ENCODE peak calls at places on chromosomes 13 and 19, in ten cellular contexts. C is AG10803; P is CD4-positive, CD25-positive, alpha-beta regulatory T cell; G is breast epithelium; E is effector memory CD4-positive, alpha-beta T cell; L is GM23338; M is mucosa of descending colon; T is adrenal gland; A is psoas muscle; Z is A549. B is an unnamed sample.

GRCh38 chr13:75341025-75341424 is 140.9 kb downstream of the TBC1D4 start:
- DNase-seq in E (no peak), Z (no peak), L (no peak), M (no peak), G (no peak), P (no peak), C (no peak), A (no peak), T (no peak), B (no peak)

GRCh38 chr13:89454736-89455135 is 1783.6 kb downstream of the SLITRK5 start:
- DNase-seq in A (no peak), L (no peak), M (no peak), G (no peak), C (no peak), P (no peak), T (no peak), E (no peak), Z (no peak), B (no peak)

GRCh38 chr13:26590951-26591350 is 33.5 kb downstream of the WASF3 start:
- DNase-seq in C (no peak), L (peak), P (no peak), A (no peak), G (no peak), Z (no peak), E (no peak), M (no peak), T (no peak), B (no peak)

GRCh38 chr13:50991624-50992610 is 82.3 kb downstream of the RNASEH2B start:
- DNase-seq in L (no peak), P (no peak), C (no peak), M (no peak), T (no peak), A (no peak), E (no peak), Z (no peak), G (no peak), B (no peak)

GRCh38 chr13:42266464-42266863 is 5.5 kb upstream of the AKAP11 start:
- DNase-seq in T (no peak), E (no peak), C (peak), Z (no peak), P (no peak), M (no peak), L (peak), G (no peak), A (no peak), B (no peak)

GRCh38 chr19:40217027-40217810 is 965 bp downstream of the TTC9B start:
- DNase-seq in M (peak), C (no peak), Z (peak), G (no peak), L (peak), A (peak), P (no peak), T (no peak), E (no peak), B (no peak)

GRCh38 chr13:36975172-36975571 is 24.0 kb downstream of the ALG5 start:
- DNase-seq in E (no peak), P (no peak), Z (no peak), C (no peak), A (no peak), G (no peak), L (peak), M (no peak), T (no peak), B (no peak)

GRCh38 chr13:41457589-41458186 is 338 bp downstream of the RGCC start:
- DNase-seq in L (peak), M (peak), A (peak), G (no peak), C (no peak), Z (no peak), T (no peak), E (no peak), P (no peak), B (no peak)

GRCh38 chr13:35768126-35768525 is 291.6 kb upstream of the MAB21L1 start:
- DNase-seq in C (no peak), G (no peak), T (no peak), Z (no peak), E (no peak), M (no peak), L (no peak), P (no peak), A (no peak), B (no peak)

GRCh38 chr13:29535663-29536655 is 59.5 kb downstream of the SLC7A1 start:
- DNase-seq in T (no peak), P (no peak), M (no peak), L (no peak), G (no peak), C (no peak), E (no peak), A (no peak), Z (no peak), B (peak)

GRCh38 chr19:804419-805160 is 7.3 kb downstream of the PTBP1 start:
- DNase-seq in C (no peak), M (no peak), E (no peak), A (peak), G (no peak), Z (no peak), L (no peak), P (no peak), T (no peak), B (no peak)

GRCh38 chr19:1251233-1251502 is 2.8 kb downstream of the MIDN start:
- DNase-seq in G (no peak), E (no peak), L (no peak), M (no peak), P (no peak), Z (no peak), C (peak), A (no peak), T (no peak), B (no peak)

GRCh38 chr13:40568672-40569350 is 97.6 kb downstream of the FOXO1 start:
- DNase-seq in E (no peak), T (no peak), C (no peak), A (no peak), P (no peak), G (no peak), Z (no peak), M (no peak), L (no peak), B (no peak)

GRCh38 chr19:32642771-32643170 is 32.2 kb downstream of the ANKRD27 start:
- DNase-seq in G (no peak), L (no peak), E (peak), Z (no peak), M (no peak), T (no peak), C (no peak), A (no peak), P (peak), B (no peak)

GRCh38 chr13:102317593-102317992 is 84.3 kb downstream of the FGF14 start:
- DNase-seq in Z (no peak), C (no peak), A (peak), T (peak), E (no peak), M (peak), L (no peak), P (no peak), G (no peak), B (peak)

GRCh38 chr19:40305403-40305802 is 20.3 kb upstream of the AKT2 start:
- DNase-seq in Z (peak), G (peak), A (peak), L (peak), M (no peak), E (peak), T (peak), C (peak), P (peak), B (peak)

GRCh38 chr19:45863840-45864628 is at the start of gene FOXA3:
- DNase-seq in C (no peak), T (no peak), P (peak), E (peak), Z (peak), M (peak), A (peak), G (no peak), L (peak), B (no peak)

GRCh38 chr19:42386974-42387707 is 3.0 kb downstream of the CNFN start:
- DNase-seq in M (peak), C (peak), P (peak), A (peak), Z (peak), T (peak), L (peak), G (peak), E (peak), B (peak)

GRCh38 chr13:91988331-91988730 is 589.9 kb downstream of the GPC5 start:
- DNase-seq in M (no peak), C (no peak), L (no peak), E (no peak), G (no peak), P (no peak), T (no peak), A (no peak), Z (no peak), B (no peak)

DNA sequence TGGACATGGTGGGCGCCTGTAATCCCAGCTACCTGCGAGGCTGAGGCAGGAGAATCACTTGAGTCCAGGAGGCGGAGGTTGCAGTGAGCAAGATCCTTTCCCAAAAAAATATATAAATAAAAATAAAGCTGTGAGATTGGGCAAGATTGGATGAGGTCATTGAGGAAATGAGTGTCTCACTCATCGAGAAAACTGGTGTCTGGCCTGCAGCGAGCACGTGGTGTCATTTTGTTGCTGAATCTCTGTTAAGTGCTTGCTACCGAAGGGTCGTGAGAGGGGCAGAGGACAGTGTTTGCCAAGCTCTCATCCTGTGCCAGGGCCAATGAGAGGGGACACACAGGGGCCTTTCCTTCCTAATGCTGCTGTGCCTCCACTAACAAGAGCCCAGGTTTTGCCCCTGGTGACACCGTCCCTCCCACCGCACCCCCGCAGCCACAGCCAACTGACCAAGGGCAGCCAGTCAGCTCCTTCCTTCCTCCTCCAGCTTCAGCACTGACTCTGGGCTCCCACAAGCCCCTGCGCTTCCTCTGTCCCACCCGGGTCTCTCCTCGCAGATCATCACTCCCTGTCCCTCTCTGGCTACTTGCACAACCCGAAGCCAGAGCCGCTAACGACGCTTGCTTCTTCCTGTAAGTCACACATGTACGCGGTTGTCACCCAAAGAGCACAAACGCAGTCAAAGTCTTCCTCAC is 3.2 kb downstream of the POLD1 start:
- DNase-seq in G (no peak), L (no peak), Z (no peak), P (no peak), M (no peak), T (peak), C (peak), E (no peak), A (no peak), B (no peak)
- H3K4me3 ChIP-seq in G (no peak), L (no peak), Z (no peak), P (no peak), M (no peak), T (no peak), C (no peak), E (no peak), A (no peak), B (no peak)

GRCh38 chr19:48501961-48502719 is 9.5 kb downstream of the LMTK3 start:
- DNase-seq in M (peak), P (peak), A (no peak), C (no peak), T (peak), G (peak), E (peak), Z (peak), L (peak), B (no peak)

GRCh38 chr19:48499352-48500090 is 12.1 kb downstream of the LMTK3 start:
- DNase-seq in E (no peak), A (no peak), C (no peak), T (no peak), G (no peak), Z (no peak), M (no peak), P (no peak), L (no peak), B (no peak)

GRCh38 chr19:48502720-48503018 is 9.0 kb downstream of the LMTK3 start:
- DNase-seq in L (no peak), A (no peak), G (no peak), Z (no peak), T (peak), M (no peak), E (no peak), P (no peak), C (no peak), B (no peak)

GRCh38 chr19:48501446-48501960 is 10.1 kb downstream of the LMTK3 start:
- DNase-seq in A (no peak), L (peak), Z (peak), G (no peak), M (peak), C (no peak), E (peak), P (peak), T (peak), B (no peak)

GRCh38 chr19:48500830-48501445 is 10.7 kb downstream of the LMTK3 start:
- DNase-seq in L (no peak), C (no peak), M (no peak), E (no peak), A (no peak), P (no peak), Z (no peak), T (no peak), G (no peak), B (no peak)
- H3K4me3 ChIP-seq in L (peak), C (no peak), M (no peak), E (peak), A (no peak), P (no peak), Z (peak), T (no peak), G (no peak), B (peak)

GRCh38 chr19:14328406-14328805 is 52.8 kb upstream of the ADGRE5 start:
- DNase-seq in A (no peak), Z (no peak), L (no peak), G (no peak), T (no peak), E (no peak), P (no peak), M (no peak), C (no peak), B (no peak)
- H3K4me3 ChIP-seq in A (no peak), Z (no peak), L (no peak), G (no peak), T (no peak), E (no peak), P (no peak), M (no peak), C (no peak), B (no peak)

GRCh38 chr19:3697671-3698385 is 2.4 kb downstream of the PIP5K1C start:
- DNase-seq in G (no peak), T (no peak), M (no peak), Z (no peak), C (no peak), A (no peak), E (no peak), P (no peak), L (no peak), B (peak)
- H3K4me3 ChIP-seq in G (no peak), T (no peak), M (no peak), Z (no peak), C (peak), A (no peak), E (no peak), P (no peak), L (no peak), B (no peak)

DNA sequence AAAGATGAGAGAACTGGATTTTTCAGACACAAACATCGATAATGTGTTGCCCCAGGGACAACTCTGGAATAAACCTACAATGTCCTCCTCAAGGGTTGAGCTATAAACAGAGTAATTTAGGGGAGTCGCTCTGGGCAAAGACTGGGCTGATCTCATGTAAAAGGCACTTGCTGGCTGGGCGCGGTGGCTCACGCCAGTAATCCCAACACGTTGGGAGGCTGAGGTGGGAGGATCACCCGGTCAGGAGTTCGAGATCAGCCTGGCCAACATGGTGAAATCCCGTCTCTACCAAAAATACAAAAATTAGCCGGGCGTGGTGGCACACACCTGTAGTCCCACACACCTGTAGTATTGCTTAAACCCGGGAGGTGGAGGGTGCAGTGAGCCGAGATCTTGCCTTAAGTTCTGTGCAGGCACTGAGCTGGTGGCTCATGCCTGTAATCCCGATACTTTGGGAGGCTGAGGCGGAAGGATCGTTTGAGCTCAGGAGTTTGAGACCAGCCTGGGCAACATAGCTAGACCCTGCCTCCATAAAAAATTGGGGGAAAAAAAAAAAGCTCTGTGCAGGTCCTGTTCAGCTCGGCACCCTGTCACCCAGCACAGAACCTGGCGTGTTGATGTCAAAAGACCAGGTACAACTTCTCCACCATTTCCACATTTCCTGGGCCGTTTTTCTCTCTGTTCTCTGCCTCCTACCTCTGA is 1.4 kb downstream of the TIMM44 start:
- DNase-seq in E (no peak), G (no peak), A (no peak), C (no peak), L (no peak), Z (no peak), P (no peak), T (no peak), M (peak), B (no peak)
- H3K4me3 ChIP-seq in E (no peak), G (no peak), A (peak), C (peak), L (peak), Z (peak), P (peak), T (no peak), M (no peak), B (no peak)

GRCh38 chr19:18433039-18433691 is 4.8 kb downstream of the ISYNA1 start:
- DNase-seq in E (no peak), T (peak), L (peak), Z (no peak), A (no peak), M (peak), G (no peak), C (no peak), P (no peak), B (no peak)
- H3K4me3 ChIP-seq in E (peak), T (no peak), L (peak), Z (no peak), A (peak), M (no peak), G (peak), C (peak), P (no peak), B (no peak)